ENCODE peak calls at places on chromosomes 16 and 17, in ten cellular contexts. L is kidney epithelial cell, O is chondrocyte, G is GM13977, M is HFFc6, V is HL-60, D is neural crest cell, B is body of pancreas, F is lung, T is nephron progenitor cell. U is an unnamed sample.

GRCh38 chr17:41026668-41027471 is at the start of gene KRTAP1-5:
- DNase-seq in L (no peak), O (no peak), G (no peak), M (peak), V (no peak), D (no peak), B (peak), F (no peak), T (no peak), U (no peak)

GRCh38 chr17:44374306-44375195 is 10.9 kb upstream of the FAM171A2 start:
- DNase-seq in L (no peak), O (no peak), G (peak), M (no peak), V (no peak), D (no peak), B (no peak), F (no peak), T (peak), U (no peak)

GRCh38 chr16:86884256-86884655 is 305.9 kb downstream of the FOXL1 start:
- DNase-seq in L (no peak), O (peak), G (no peak), M (no peak), V (no peak), D (no peak), B (no peak), F (no peak), T (no peak), U (no peak)

GRCh38 chr17:36674278-36674650 is 72.9 kb downstream of the MRM1 start:
- DNase-seq in L (no peak), O (no peak), G (no peak), M (no peak), V (no peak), D (no peak), B (no peak), F (no peak), T (no peak), U (peak)

GRCh38 chr17:69240201-69240600 is 11.6 kb upstream of the ABCA10 start:
- DNase-seq in L (no peak), O (no peak), G (no peak), M (no peak), V (no peak), D (no peak), B (no peak), F (no peak), T (no peak), U (no peak)

GRCh38 chr17:3647769-3648540 is 11.4 kb downstream of the CTNS start:
- DNase-seq in L (no peak), O (no peak), G (peak), M (peak), V (peak), D (peak), B (peak), F (no peak), T (peak), U (peak)

GRCh38 chr17:12765544-12765943 is 23.8 kb upstream of the ARHGAP44 start:
- DNase-seq in L (peak), O (no peak), G (no peak), M (peak), V (no peak), D (no peak), B (no peak), F (no peak), T (no peak), U (no peak)

GRCh38 chr16:2817496-2818277 is 650 bp downstream of the PRSS21 start:
- DNase-seq in L (no peak), O (no peak), G (no peak), M (no peak), V (no peak), D (no peak), B (no peak), F (no peak), T (no peak), U (peak)

GRCh38 chr17:53909802-53910201 is 87.1 kb downstream of the KIF2B start:
- DNase-seq in L (no peak), O (no peak), G (no peak), M (no peak), V (no peak), D (no peak), B (no peak), F (no peak), T (no peak), U (no peak)

GRCh38 chr16:86618431-86619262 is 40.3 kb downstream of the FOXL1 start:
- DNase-seq in L (no peak), O (no peak), G (no peak), M (no peak), V (no peak), D (no peak), B (no peak), F (no peak), T (no peak), U (no peak)

GRCh38 chr16:3825103-3825502 is 55.4 kb downstream of the CREBBP start:
- DNase-seq in L (no peak), O (no peak), G (no peak), M (peak), V (no peak), D (no peak), B (no peak), F (no peak), T (no peak), U (peak)

GRCh38 chr17:38539386-38539785 is 66.4 kb downstream of the SRCIN1 start:
- DNase-seq in L (no peak), O (no peak), G (no peak), M (no peak), V (no peak), D (no peak), B (peak), F (no peak), T (no peak), U (no peak)

GRCh38 chr16:69150146-69150865 is 17.9 kb downstream of the UTP4 start:
- DNase-seq in L (no peak), O (no peak), G (peak), M (peak), V (peak), D (peak), B (peak), F (peak), T (peak), U (peak)

GRCh38 chr17:14298221-14298994 is 2.5 kb upstream of the HS3ST3B1 start:
- DNase-seq in L (no peak), O (no peak), G (no peak), M (no peak), V (no peak), D (no peak), B (no peak), F (peak), T (no peak), U (no peak)

GRCh38 chr16:14462811-14463210 is 167.2 kb downstream of the PARN start:
- DNase-seq in L (peak), O (no peak), G (no peak), M (no peak), V (no peak), D (no peak), B (no peak), F (no peak), T (no peak), U (no peak)

GRCh38 chr16:75761111-75761510 is 34.8 kb upstream of the CPHXL start:
- DNase-seq in L (no peak), O (no peak), G (no peak), M (peak), V (no peak), D (no peak), B (no peak), F (no peak), T (no peak), U (no peak)

GRCh38 chr17:77288115-77288619 is 147.4 kb downstream of the SEC14L1 start:
- DNase-seq in L (no peak), O (no peak), G (no peak), M (no peak), V (no peak), D (no peak), B (peak), F (no peak), T (no peak), U (no peak)

GRCh38 chr17:3003401-3004149 is 59.8 kb downstream of the OR1D5 start:
- DNase-seq in L (no peak), O (peak), G (peak), M (no peak), V (peak), D (no peak), B (peak), F (peak), T (no peak), U (no peak)

GRCh38 chr17:1471931-1472727 is 16.1 kb upstream of the CRK start:
- DNase-seq in L (no peak), O (no peak), G (no peak), M (no peak), V (no peak), D (no peak), B (no peak), F (no peak), T (peak), U (no peak)

GRCh38 chr17:42895185-42895555 is 5.4 kb upstream of the G6PC1 start:
- DNase-seq in L (peak), O (no peak), G (no peak), M (peak), V (no peak), D (no peak), B (peak), F (peak), T (no peak), U (no peak)

GRCh38 chr17:28147026-28147425 is 104.5 kb downstream of the NLK start:
- DNase-seq in L (no peak), O (no peak), G (no peak), M (no peak), V (no peak), D (no peak), B (no peak), F (no peak), T (no peak), U (no peak)

GRCh38 chr16:29745853-29746345 is at the start of gene C16orf54:
- DNase-seq in L (no peak), O (no peak), G (peak), M (no peak), V (peak), D (no peak), B (peak), F (peak), T (no peak), U (peak)

GRCh38 chr16:22977294-22977697 is 163.3 kb downstream of the HS3ST2 start:
- DNase-seq in L (no peak), O (no peak), G (no peak), M (peak), V (no peak), D (no peak), B (no peak), F (no peak), T (no peak), U (no peak)

GRCh38 chr17:39261286-39261685 is 35.5 kb upstream of the STAC2 start:
- DNase-seq in L (no peak), O (no peak), G (no peak), M (no peak), V (peak), D (no peak), B (no peak), F (no peak), T (peak), U (peak)

GRCh38 chr17:41404024-41404651 is 6.7 kb upstream of the KRT31 start:
- DNase-seq in L (peak), O (no peak), G (no peak), M (peak), V (no peak), D (no peak), B (no peak), F (no peak), T (no peak), U (peak)

GRCh38 chr17:50423553-50424159 is 2.4 kb upstream of the ACSF2 start:
- DNase-seq in L (peak), O (no peak), G (no peak), M (peak), V (no peak), D (no peak), B (peak), F (peak), T (no peak), U (no peak)

GRCh38 chr16:22665803-22666202 is 148.2 kb upstream of the HS3ST2 start:
- DNase-seq in L (no peak), O (no peak), G (no peak), M (no peak), V (no peak), D (no peak), B (no peak), F (no peak), T (no peak), U (no peak)

GRCh38 chr16:11507991-11508390 is 78.7 kb downstream of the LITAF start:
- DNase-seq in L (no peak), O (no peak), G (no peak), M (peak), V (no peak), D (no peak), B (no peak), F (no peak), T (no peak), U (no peak)

GRCh38 chr16:11510178-11510973 is 76.3 kb downstream of the LITAF start:
- DNase-seq in L (no peak), O (peak), G (no peak), M (no peak), V (no peak), D (no peak), B (no peak), F (no peak), T (no peak), U (no peak)

GRCh38 chr16:11503566-11503965 is 83.2 kb downstream of the LITAF start:
- DNase-seq in L (no peak), O (peak), G (no peak), M (no peak), V (no peak), D (no peak), B (no peak), F (no peak), T (no peak), U (no peak)

GRCh38 chr16:11507350-11507749 is 79.4 kb downstream of the LITAF start:
- DNase-seq in L (no peak), O (peak), G (no peak), M (no peak), V (no peak), D (no peak), B (no peak), F (no peak), T (no peak), U (no peak)

DNA sequence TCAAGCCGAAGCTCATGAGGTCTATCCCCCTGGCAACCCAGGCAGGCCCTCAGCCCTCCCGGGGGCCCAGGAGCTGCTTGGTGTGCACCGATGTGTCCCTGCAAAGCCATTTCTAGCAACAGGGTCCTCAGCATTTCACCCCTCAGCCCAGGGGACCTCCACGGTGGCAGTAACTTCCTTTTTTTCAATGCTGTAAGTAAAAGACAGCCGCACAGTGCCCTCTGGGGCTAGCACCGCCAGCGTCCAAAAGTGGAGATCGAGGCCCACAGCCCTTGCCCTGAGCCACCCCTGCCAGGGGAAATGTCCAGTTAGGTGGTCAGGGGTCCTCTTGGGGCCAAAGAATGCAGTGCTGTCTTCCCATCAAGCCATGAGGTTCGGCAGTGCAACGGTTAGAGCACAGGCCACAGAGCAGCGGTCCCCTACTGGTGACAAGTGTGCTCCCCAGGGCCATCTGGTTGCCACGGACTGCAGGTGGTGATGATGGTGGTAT is 79.9 kb downstream of the LITAF start:
- DNase-seq in L (no peak), O (peak), G (peak), M (no peak), V (peak), D (no peak), B (no peak), F (no peak), T (no peak), U (no peak)
- TF ChIP-seq CTCF in L (no peak), O (no peak), G (peak), M (peak), V (peak), D (no peak), B (no peak), F (no peak), T (no peak), U (no peak)

GRCh38 chr16:25258856-25259179 is 1.2 kb upstream of the ZKSCAN2 start:
- DNase-seq in L (no peak), O (no peak), G (no peak), M (no peak), V (no peak), D (no peak), B (no peak), F (no peak), T (no peak), U (peak)

GRCh38 chr16:25260416-25260815 is 2.8 kb upstream of the ZKSCAN2 start:
- DNase-seq in L (no peak), O (no peak), G (no peak), M (no peak), V (no peak), D (no peak), B (no peak), F (no peak), T (no peak), U (no peak)

GRCh38 chr16:25257956-25258855 is 561 bp upstream of the ZKSCAN2 start:
- DNase-seq in L (no peak), O (peak), G (peak), M (peak), V (peak), D (peak), B (peak), F (peak), T (peak), U (peak)

GRCh38 chr16:25257504-25257955 is at the start of gene ZKSCAN2:
- DNase-seq in L (no peak), O (peak), G (peak), M (peak), V (peak), D (peak), B (peak), F (peak), T (peak), U (peak)

DNA sequence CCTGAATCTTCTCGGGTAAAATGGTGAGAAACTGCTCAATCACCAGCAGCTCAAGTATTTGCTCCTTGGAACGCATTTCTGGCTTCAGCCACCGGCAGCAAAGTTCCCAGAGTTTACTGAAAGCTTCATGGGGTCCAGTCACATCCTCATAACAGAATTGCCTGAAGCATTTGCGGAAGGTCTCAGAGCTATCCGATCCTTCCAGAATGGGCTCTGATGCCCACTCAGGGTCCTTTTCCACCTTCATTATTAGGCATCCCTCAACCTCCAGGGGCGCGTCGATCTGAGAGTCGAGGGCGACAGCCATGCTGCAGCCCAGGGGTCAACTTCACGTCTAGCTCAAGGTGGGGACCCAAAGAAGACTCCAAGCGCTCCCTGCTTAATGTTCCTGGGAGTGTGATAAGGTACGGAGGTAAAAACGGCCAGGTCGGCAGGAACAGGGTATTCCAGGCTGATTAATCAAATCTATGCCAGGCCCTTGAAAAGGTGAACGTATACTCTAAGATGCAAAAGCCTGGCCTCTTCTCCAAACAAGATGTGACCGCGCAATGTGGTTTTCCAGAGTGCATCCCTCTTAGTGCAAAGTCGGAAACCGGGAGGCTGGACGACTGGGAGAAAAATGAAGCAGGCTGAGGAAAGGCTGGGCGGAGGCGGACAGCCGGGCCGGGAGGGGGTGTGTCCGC is 683 bp downstream of the ZKSCAN2 start:
- DNase-seq in L (peak), O (no peak), G (peak), M (no peak), V (peak), D (peak), B (peak), F (no peak), T (peak), U (peak)
- TF ChIP-seq CTCF in L (no peak), O (peak), G (no peak), M (peak), V (no peak), D (peak), B (no peak), F (no peak), T (no peak), U (no peak)

GRCh38 chr16:82061861-82062525 is 26.9 kb downstream of the HSD17B2 start:
- DNase-seq in L (no peak), O (no peak), G (peak), M (peak), V (peak), D (no peak), B (no peak), F (no peak), T (no peak), U (peak)
- TF ChIP-seq CTCF in L (peak), O (peak), G (peak), M (peak), V (peak), D (peak), B (peak), F (peak), T (peak), U (peak)

GRCh38 chr16:77376358-77376757 is 58.5 kb downstream of the ADAMTS18 start:
- DNase-seq in L (no peak), O (no peak), G (peak), M (no peak), V (no peak), D (no peak), B (no peak), F (no peak), T (no peak), U (peak)
- TF ChIP-seq CTCF in L (peak), O (peak), G (peak), M (peak), V (no peak), D (no peak), B (no peak), F (no peak), T (no peak), U (no peak)

GRCh38 chr17:19363114-19363438 is 553 bp upstream of the B9D1 start:
- DNase-seq in L (no peak), O (no peak), G (no peak), M (no peak), V (no peak), D (no peak), B (no peak), F (no peak), T (no peak), U (no peak)
- TF ChIP-seq CTCF in L (no peak), O (peak), G (no peak), M (peak), V (no peak), D (no peak), B (no peak), F (no peak), T (no peak), U (peak)

DNA sequence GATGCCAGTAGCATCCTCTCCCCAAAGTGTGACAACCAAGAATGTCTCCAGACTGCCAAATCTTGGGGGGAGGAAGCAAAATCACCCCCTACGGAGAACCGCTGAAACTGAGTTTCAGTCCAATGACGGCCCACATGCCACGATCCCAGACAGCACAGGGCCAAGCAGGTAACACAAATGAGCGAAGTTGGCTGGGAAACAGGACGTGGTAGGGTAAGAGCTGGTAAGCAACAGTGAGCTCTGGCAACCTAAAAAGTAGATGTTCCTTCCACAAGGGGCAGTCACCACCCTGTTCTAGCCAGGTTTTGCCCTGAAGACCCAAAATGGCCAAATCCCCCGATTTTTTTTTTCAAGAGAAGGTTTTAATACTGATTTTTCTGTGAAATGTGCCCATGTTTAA is 25.4 kb downstream of the ZFHX3 start:
- DNase-seq in L (no peak), O (no peak), G (no peak), M (no peak), V (no peak), D (no peak), B (peak), F (no peak), T (no peak), U (no peak)
- TF ChIP-seq CTCF in L (no peak), O (peak), G (no peak), M (peak), V (no peak), D (no peak), B (no peak), F (no peak), T (no peak), U (no peak)

GRCh38 chr16:51813609-51814008 is 662.5 kb upstream of the SALL1 start:
- DNase-seq in L (no peak), O (no peak), G (no peak), M (no peak), V (no peak), D (no peak), B (no peak), F (no peak), T (no peak), U (no peak)
- TF ChIP-seq CTCF in L (peak), O (peak), G (no peak), M (peak), V (no peak), D (peak), B (no peak), F (no peak), T (no peak), U (no peak)

U was measured in activated CD8-positive, alpha-beta T cell treated with anti-CD3 and anti-CD28 coated beads for 36 hours.